ENCODE peak calls at places on chromosome 20, in six cellular contexts. X is C1 segment of cervical spinal cord; E is GM03348; M is NAMALWA; L is CD4-positive, alpha-beta memory T cell; U is fibroblast of mammary gland. H is an unnamed sample.

GRCh38 chr20:23151885-23152284 is 65.8 kb upstream of the CD93 start:
- DNase-seq in E (no peak), X (no peak), L (no peak), M (no peak), U (peak), H (no peak)

GRCh38 chr20:33811763-33812672 is 870 bp downstream of the CHMP4B start:
- DNase-seq in L (peak), M (peak), U (peak), X (no peak), E (peak), H (no peak)

GRCh38 chr20:21767739-21768223 is 62.3 kb downstream of the PAX1 start:
- DNase-seq in U (no peak), E (no peak), X (no peak), M (no peak), L (no peak), H (no peak)

GRCh38 chr20:32527447-32528055 is 57.6 kb downstream of the NOL4L start:
- DNase-seq in L (no peak), M (no peak), X (no peak), E (no peak), U (no peak), H (no peak)

GRCh38 chr20:21436186-21436585 is 38.9 kb upstream of the NKX2-4 start:
- DNase-seq in U (peak), M (no peak), L (no peak), E (peak), X (no peak), H (no peak)

GRCh38 chr20:31604567-31605030 is 490 bp upstream of the ID1 start:
- DNase-seq in L (no peak), U (no peak), M (no peak), X (no peak), E (no peak), H (no peak)

GRCh38 chr20:38447251-38447661 is 12.1 kb upstream of the SNHG17 start:
- DNase-seq in L (no peak), U (no peak), E (no peak), X (no peak), M (no peak), H (no peak)

GRCh38 chr20:3193806-3194616 is 10.5 kb downstream of the DDRGK1 start:
- DNase-seq in M (no peak), E (no peak), L (no peak), U (no peak), X (no peak), H (no peak)

GRCh38 chr20:23231561-23232218 is 118.9 kb upstream of the NXT1 start:
- DNase-seq in X (no peak), M (no peak), U (peak), E (peak), L (no peak), H (no peak)

GRCh38 chr20:12838261-12838866 is 170.4 kb upstream of the SPTLC3 start:
- DNase-seq in X (no peak), E (no peak), M (peak), U (no peak), L (no peak), H (no peak)

GRCh38 chr20:59752704-59753460 is 148.5 kb downstream of the PHACTR3 start:
- DNase-seq in X (no peak), L (no peak), M (peak), U (no peak), E (peak), H (no peak)

GRCh38 chr20:5400164-5400762 is 83.5 kb upstream of the PROKR2 start:
- DNase-seq in M (peak), E (peak), U (peak), X (no peak), L (no peak), H (no peak)

GRCh38 chr20:57329608-57330221 is at the start of gene SPO11:
- DNase-seq in M (no peak), L (no peak), E (no peak), U (no peak), X (no peak), H (no peak)

GRCh38 chr20:1154224-1154623 is 30.6 kb downstream of the TMEM74B start:
- DNase-seq in L (no peak), X (no peak), M (no peak), E (no peak), U (no peak), H (no peak)

GRCh38 chr20:45911486-45912343 is at the start of gene PLTP:
- DNase-seq in E (peak), L (peak), U (peak), M (peak), X (peak), H (peak)

GRCh38 chr20:14521436-14521835 is 184.0 kb upstream of the FLRT3 start:
- DNase-seq in E (no peak), L (no peak), M (no peak), X (no peak), U (peak), H (no peak)

GRCh38 chr20:61735503-61735785 is 330.2 kb downstream of the TAF4 start:
- DNase-seq in L (no peak), X (no peak), U (no peak), E (no peak), M (no peak), H (no peak)

GRCh38 chr20:496126-496696 is 33.9 kb upstream of the TBC1D20 start:
- DNase-seq in M (no peak), E (no peak), X (no peak), L (no peak), U (peak), H (no peak)

H was measured in amygdala.